ENCODE peak calls at places on chromosome 19, in nine cellular contexts. One of them, this sample, is unnamed.

GRCh38 chr19:28312269-28312668 is 900.7 kb downstream of the UQCRFS1 start:
- DNase-seq in Karpas-422: no peak
- DNase-seq in MM.1S: no peak
- DNase-seq in adrenal gland: no peak
- DNase-seq in IMR-90: no peak
- DNase-seq in lung: no peak
- DNase-seq in CD8-positive, alpha-beta T cell: no peak
- DNase-seq in CD4-positive, CD25-positive, alpha-beta regulatory T cell: no peak
- DNase-seq in AG04450: no peak
- DNase-seq in this sample: no peak

GRCh38 chr19:2469102-2469914 is 6.6 kb upstream of the GADD45B start:
- DNase-seq in lung: no peak
- DNase-seq in CD4-positive, CD25-positive, alpha-beta regulatory T cell: no peak
- DNase-seq in IMR-90: peak
- DNase-seq in AG04450: no peak
- DNase-seq in CD8-positive, alpha-beta T cell: peak
- DNase-seq in MM.1S: peak
- DNase-seq in Karpas-422: no peak
- DNase-seq in adrenal gland: peak
- DNase-seq in this sample: peak

GRCh38 chr19:46265217-46265828 is 31.5 kb upstream of the HIF3A start:
- DNase-seq in AG04450: peak
- DNase-seq in MM.1S: peak
- DNase-seq in lung: peak
- DNase-seq in adrenal gland: peak
- DNase-seq in CD8-positive, alpha-beta T cell: peak
- DNase-seq in Karpas-422: peak
- DNase-seq in IMR-90: peak
- DNase-seq in CD4-positive, CD25-positive, alpha-beta regulatory T cell: peak
- DNase-seq in this sample: peak

GRCh38 chr19:15285896-15286591 is 46.3 kb downstream of the BRD4 start:
- DNase-seq in Karpas-422: peak
- DNase-seq in MM.1S: peak
- DNase-seq in CD8-positive, alpha-beta T cell: no peak
- DNase-seq in adrenal gland: no peak
- DNase-seq in IMR-90: no peak
- DNase-seq in AG04450: no peak
- DNase-seq in CD4-positive, CD25-positive, alpha-beta regulatory T cell: no peak
- DNase-seq in lung: no peak
- DNase-seq in this sample: no peak

GRCh38 chr19:29714953-29715694 is at the start of gene C19orf12:
- DNase-seq in adrenal gland: peak
- DNase-seq in IMR-90: peak
- DNase-seq in CD4-positive, CD25-positive, alpha-beta regulatory T cell: peak
- DNase-seq in AG04450: no peak
- DNase-seq in Karpas-422: peak
- DNase-seq in lung: peak
- DNase-seq in CD8-positive, alpha-beta T cell: peak
- DNase-seq in MM.1S: peak
- DNase-seq in this sample: no peak

GRCh38 chr19:12994701-12995595 is at the start of gene NFIX:
- DNase-seq in AG04450: no peak
- DNase-seq in Karpas-422: peak
- DNase-seq in IMR-90: peak
- DNase-seq in adrenal gland: peak
- DNase-seq in lung: peak
- DNase-seq in CD4-positive, CD25-positive, alpha-beta regulatory T cell: peak
- DNase-seq in CD8-positive, alpha-beta T cell: peak
- DNase-seq in MM.1S: peak
- DNase-seq in this sample: no peak

GRCh38 chr19:33553530-33554310 is 32.1 kb upstream of the PEPD start:
- DNase-seq in CD4-positive, CD25-positive, alpha-beta regulatory T cell: no peak
- DNase-seq in lung: no peak
- DNase-seq in Karpas-422: no peak
- DNase-seq in AG04450: no peak
- DNase-seq in IMR-90: no peak
- DNase-seq in CD8-positive, alpha-beta T cell: no peak
- DNase-seq in adrenal gland: no peak
- DNase-seq in MM.1S: no peak
- DNase-seq in this sample: no peak

GRCh38 chr19:44345969-44346368 is 10.5 kb downstream of the ZNF112 start:
- DNase-seq in AG04450: no peak
- DNase-seq in IMR-90: no peak
- DNase-seq in lung: no peak
- DNase-seq in MM.1S: no peak
- DNase-seq in adrenal gland: no peak
- DNase-seq in CD8-positive, alpha-beta T cell: no peak
- DNase-seq in CD4-positive, CD25-positive, alpha-beta regulatory T cell: no peak
- DNase-seq in Karpas-422: no peak
- DNase-seq in this sample: no peak

GRCh38 chr19:19746286-19747213 is 13.6 kb upstream of the ZNF14 start:
- DNase-seq in lung: peak
- DNase-seq in IMR-90: no peak
- DNase-seq in CD4-positive, CD25-positive, alpha-beta regulatory T cell: no peak
- DNase-seq in Karpas-422: no peak
- DNase-seq in MM.1S: no peak
- DNase-seq in AG04450: no peak
- DNase-seq in adrenal gland: no peak
- DNase-seq in CD8-positive, alpha-beta T cell: no peak
- DNase-seq in this sample: no peak

GRCh38 chr19:57465680-57466381 is 8.9 kb upstream of the VN1R1 start:
- DNase-seq in Karpas-422: peak
- DNase-seq in IMR-90: peak
- DNase-seq in lung: no peak
- DNase-seq in CD8-positive, alpha-beta T cell: no peak
- DNase-seq in adrenal gland: no peak
- DNase-seq in MM.1S: peak
- DNase-seq in CD4-positive, CD25-positive, alpha-beta regulatory T cell: peak
- DNase-seq in AG04450: no peak
- DNase-seq in this sample: peak

GRCh38 chr19:13095393-13095784 is 7.3 kb downstream of the LYL1 start:
- DNase-seq in CD8-positive, alpha-beta T cell: peak
- DNase-seq in CD4-positive, CD25-positive, alpha-beta regulatory T cell: peak
- DNase-seq in Karpas-422: peak
- DNase-seq in IMR-90: no peak
- DNase-seq in lung: no peak
- DNase-seq in AG04450: no peak
- DNase-seq in adrenal gland: no peak
- DNase-seq in MM.1S: peak
- DNase-seq in this sample: no peak

GRCh38 chr19:46493236-46494114 is 2.2 kb downstream of the PNMA8B start:
- DNase-seq in CD4-positive, CD25-positive, alpha-beta regulatory T cell: peak
- DNase-seq in adrenal gland: peak
- DNase-seq in Karpas-422: no peak
- DNase-seq in AG04450: no peak
- DNase-seq in MM.1S: no peak
- DNase-seq in lung: no peak
- DNase-seq in IMR-90: no peak
- DNase-seq in CD8-positive, alpha-beta T cell: peak
- DNase-seq in this sample: no peak

GRCh38 chr19:55242517-55242916 is 14.0 kb upstream of the TMEM86B start:
- DNase-seq in Karpas-422: no peak
- DNase-seq in adrenal gland: no peak
- DNase-seq in CD8-positive, alpha-beta T cell: no peak
- DNase-seq in AG04450: no peak
- DNase-seq in lung: no peak
- DNase-seq in IMR-90: no peak
- DNase-seq in MM.1S: no peak
- DNase-seq in CD4-positive, CD25-positive, alpha-beta regulatory T cell: no peak
- DNase-seq in this sample: no peak

GRCh38 chr19:5302396-5302795 is 38.2 kb downstream of the PTPRS start:
- DNase-seq in MM.1S: no peak
- DNase-seq in Karpas-422: no peak
- DNase-seq in lung: no peak
- DNase-seq in IMR-90: no peak
- DNase-seq in CD8-positive, alpha-beta T cell: no peak
- DNase-seq in adrenal gland: no peak
- DNase-seq in AG04450: no peak
- DNase-seq in CD4-positive, CD25-positive, alpha-beta regulatory T cell: no peak
- DNase-seq in this sample: no peak

GRCh38 chr19:6737284-6737872 is at the start of gene GPR108:
- DNase-seq in AG04450: peak
- DNase-seq in adrenal gland: peak
- DNase-seq in CD8-positive, alpha-beta T cell: peak
- DNase-seq in Karpas-422: peak
- DNase-seq in MM.1S: no peak
- DNase-seq in CD4-positive, CD25-positive, alpha-beta regulatory T cell: peak
- DNase-seq in lung: peak
- DNase-seq in IMR-90: peak
- DNase-seq in this sample: peak
- H3K4me3 ChIP-seq in AG04450: peak
- H3K4me3 ChIP-seq in adrenal gland: peak
- H3K4me3 ChIP-seq in CD8-positive, alpha-beta T cell: peak
- H3K4me3 ChIP-seq in Karpas-422: peak
- H3K4me3 ChIP-seq in MM.1S: peak
- H3K4me3 ChIP-seq in CD4-positive, CD25-positive, alpha-beta regulatory T cell: peak
- H3K4me3 ChIP-seq in lung: peak
- H3K4me3 ChIP-seq in IMR-90: peak
- H3K4me3 ChIP-seq in this sample: peak

GRCh38 chr19:34676697-34677385 is at the start of gene SCGB2B2:
- DNase-seq in lung: peak
- DNase-seq in AG04450: no peak
- DNase-seq in CD4-positive, CD25-positive, alpha-beta regulatory T cell: no peak
- DNase-seq in IMR-90: no peak
- DNase-seq in MM.1S: no peak
- DNase-seq in adrenal gland: peak
- DNase-seq in CD8-positive, alpha-beta T cell: peak
- DNase-seq in Karpas-422: no peak
- DNase-seq in this sample: no peak

GRCh38 chr19:34675919-34676318 is 1.0 kb downstream of the SCGB2B2 start:
- DNase-seq in adrenal gland: no peak
- DNase-seq in MM.1S: no peak
- DNase-seq in CD4-positive, CD25-positive, alpha-beta regulatory T cell: no peak
- DNase-seq in CD8-positive, alpha-beta T cell: no peak
- DNase-seq in lung: no peak
- DNase-seq in Karpas-422: no peak
- DNase-seq in IMR-90: no peak
- DNase-seq in AG04450: no peak
- DNase-seq in this sample: no peak

GRCh38 chr19:34677386-34678084 is at the start of gene ZNF302:
- DNase-seq in CD8-positive, alpha-beta T cell: peak
- DNase-seq in adrenal gland: peak
- DNase-seq in CD4-positive, CD25-positive, alpha-beta regulatory T cell: peak
- DNase-seq in Karpas-422: peak
- DNase-seq in AG04450: peak
- DNase-seq in MM.1S: peak
- DNase-seq in IMR-90: peak
- DNase-seq in lung: peak
- DNase-seq in this sample: peak

GRCh38 chr19:34678085-34678412 is 571 bp downstream of the ZNF302 start:
- DNase-seq in AG04450: no peak
- DNase-seq in IMR-90: no peak
- DNase-seq in CD4-positive, CD25-positive, alpha-beta regulatory T cell: no peak
- DNase-seq in MM.1S: no peak
- DNase-seq in adrenal gland: no peak
- DNase-seq in Karpas-422: no peak
- DNase-seq in lung: no peak
- DNase-seq in CD8-positive, alpha-beta T cell: no peak
- DNase-seq in this sample: no peak

GRCh38 chr19:34678421-34678820 is 943 bp downstream of the ZNF302 start:
- DNase-seq in AG04450: no peak
- DNase-seq in adrenal gland: no peak
- DNase-seq in lung: no peak
- DNase-seq in Karpas-422: no peak
- DNase-seq in IMR-90: no peak
- DNase-seq in CD4-positive, CD25-positive, alpha-beta regulatory T cell: no peak
- DNase-seq in CD8-positive, alpha-beta T cell: no peak
- DNase-seq in MM.1S: no peak
- DNase-seq in this sample: no peak
- H3K27ac ChIP-seq in AG04450: peak
- H3K27ac ChIP-seq in adrenal gland: peak
- H3K27ac ChIP-seq in lung: no peak
- H3K27ac ChIP-seq in Karpas-422: no peak
- H3K27ac ChIP-seq in IMR-90: no peak
- H3K27ac ChIP-seq in CD4-positive, CD25-positive, alpha-beta regulatory T cell: no peak
- H3K27ac ChIP-seq in CD8-positive, alpha-beta T cell: no peak
- H3K27ac ChIP-seq in MM.1S: no peak
- H3K27ac ChIP-seq in this sample: no peak

GRCh38 chr19:49014123-49014869 is 2.6 kb downstream of the LHB start:
- DNase-seq in lung: no peak
- DNase-seq in adrenal gland: peak
- DNase-seq in CD4-positive, CD25-positive, alpha-beta regulatory T cell: no peak
- DNase-seq in MM.1S: no peak
- DNase-seq in AG04450: no peak
- DNase-seq in CD8-positive, alpha-beta T cell: no peak
- DNase-seq in IMR-90: peak
- DNase-seq in Karpas-422: no peak
- DNase-seq in this sample: no peak

GRCh38 chr19:49009828-49010227 is 7.1 kb downstream of the LHB start:
- DNase-seq in adrenal gland: no peak
- DNase-seq in lung: no peak
- DNase-seq in MM.1S: no peak
- DNase-seq in CD4-positive, CD25-positive, alpha-beta regulatory T cell: no peak
- DNase-seq in IMR-90: no peak
- DNase-seq in AG04450: no peak
- DNase-seq in Karpas-422: no peak
- DNase-seq in CD8-positive, alpha-beta T cell: no peak
- DNase-seq in this sample: no peak

GRCh38 chr19:49011194-49011593 is 5.7 kb downstream of the LHB start:
- DNase-seq in IMR-90: no peak
- DNase-seq in AG04450: no peak
- DNase-seq in CD4-positive, CD25-positive, alpha-beta regulatory T cell: no peak
- DNase-seq in CD8-positive, alpha-beta T cell: no peak
- DNase-seq in MM.1S: no peak
- DNase-seq in lung: no peak
- DNase-seq in adrenal gland: no peak
- DNase-seq in Karpas-422: no peak
- DNase-seq in this sample: no peak

GRCh38 chr19:49006905-49007304 is 10.0 kb downstream of the LHB start:
- DNase-seq in CD8-positive, alpha-beta T cell: no peak
- DNase-seq in MM.1S: no peak
- DNase-seq in AG04450: no peak
- DNase-seq in CD4-positive, CD25-positive, alpha-beta regulatory T cell: no peak
- DNase-seq in IMR-90: no peak
- DNase-seq in Karpas-422: no peak
- DNase-seq in lung: no peak
- DNase-seq in adrenal gland: no peak
- DNase-seq in this sample: no peak

DNA sequence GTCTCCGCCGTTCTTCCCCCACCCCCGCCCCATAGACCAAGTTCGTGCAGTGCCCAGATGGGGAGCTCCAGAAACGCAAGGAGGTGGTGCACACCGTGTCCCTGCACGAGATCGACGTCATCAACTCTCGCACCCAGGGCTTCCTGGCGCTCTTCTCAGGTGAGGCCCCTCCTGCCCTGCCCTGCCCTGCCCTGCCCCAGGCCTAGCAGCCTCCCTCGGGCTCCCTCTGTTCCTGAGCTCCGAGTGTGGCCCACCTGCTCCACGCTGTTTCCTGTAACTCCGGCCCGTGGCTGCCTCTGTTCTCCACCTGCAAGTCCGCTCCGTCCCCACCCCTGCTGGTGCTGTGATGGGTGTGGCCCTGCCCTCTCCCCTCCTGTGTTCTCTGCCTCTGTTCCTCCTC is 6.4 kb downstream of the LHB start:
- DNase-seq in AG04450: no peak
- DNase-seq in adrenal gland: no peak
- DNase-seq in CD4-positive, CD25-positive, alpha-beta regulatory T cell: no peak
- DNase-seq in MM.1S: no peak
- DNase-seq in IMR-90: no peak
- DNase-seq in Karpas-422: no peak
- DNase-seq in CD8-positive, alpha-beta T cell: no peak
- DNase-seq in lung: no peak
- DNase-seq in this sample: no peak
- H3K4me3 ChIP-seq in AG04450: no peak
- H3K4me3 ChIP-seq in adrenal gland: no peak
- H3K4me3 ChIP-seq in CD4-positive, CD25-positive, alpha-beta regulatory T cell: no peak
- H3K4me3 ChIP-seq in MM.1S: no peak
- H3K4me3 ChIP-seq in IMR-90: no peak
- H3K4me3 ChIP-seq in Karpas-422: no peak
- H3K4me3 ChIP-seq in CD8-positive, alpha-beta T cell: no peak
- H3K4me3 ChIP-seq in lung: no peak
- H3K4me3 ChIP-seq in this sample: no peak

GRCh38 chr19:1369214-1369805 is 14.4 kb upstream of the NDUFS7 start:
- DNase-seq in MM.1S: no peak
- DNase-seq in IMR-90: no peak
- DNase-seq in AG04450: no peak
- DNase-seq in Karpas-422: no peak
- DNase-seq in CD8-positive, alpha-beta T cell: no peak
- DNase-seq in lung: no peak
- DNase-seq in CD4-positive, CD25-positive, alpha-beta regulatory T cell: no peak
- DNase-seq in adrenal gland: no peak
- DNase-seq in this sample: no peak
- H3K27ac ChIP-seq in MM.1S: no peak
- H3K27ac ChIP-seq in IMR-90: no peak
- H3K27ac ChIP-seq in AG04450: no peak
- H3K27ac ChIP-seq in Karpas-422: no peak
- H3K27ac ChIP-seq in CD8-positive, alpha-beta T cell: no peak
- H3K27ac ChIP-seq in lung: no peak
- H3K27ac ChIP-seq in CD4-positive, CD25-positive, alpha-beta regulatory T cell: no peak
- H3K27ac ChIP-seq in adrenal gland: no peak
- H3K27ac ChIP-seq in this sample: no peak